ENCODE peak calls at places on chromosomes 4 and X, in six cellular contexts. One of them, this sample, is unnamed.

GRCh38 chrX:47623540-47624027 is 3.9 kb upstream of the SYN1 start:
- DNase-seq in foreskin fibroblast: peak; percentile 62
- DNase-seq in mesendoderm: peak; percentile 91
- DNase-seq in ovary: peak; percentile 41
- DNase-seq in adrenal gland: peak; percentile 65
- DNase-seq in osteoblast: peak; percentile 95
- DNase-seq in this sample: peak; percentile 82

GRCh38 chrX:66728818-66729271 is 90.0 kb upstream of the EDA2R start:
- DNase-seq in osteoblast: peak; percentile 56
- DNase-seq in adrenal gland: peak; percentile 56
- DNase-seq in foreskin fibroblast: peak; percentile 65
- DNase-seq in ovary: peak; percentile 43
- DNase-seq in mesendoderm: peak; percentile 76
- DNase-seq in this sample: peak; percentile 76

GRCh38 chr4:144589512-144589911 is 56.4 kb upstream of the HHIP start:
- DNase-seq in adrenal gland: no peak
- DNase-seq in ovary: no peak
- DNase-seq in foreskin fibroblast: no peak
- DNase-seq in mesendoderm: no peak
- DNase-seq in osteoblast: no peak
- DNase-seq in this sample: no peak

GRCh38 chrX:31836479-31836878 is 764.6 kb upstream of the FTHL17 start:
- DNase-seq in ovary: no peak
- DNase-seq in mesendoderm: no peak
- DNase-seq in adrenal gland: no peak
- DNase-seq in foreskin fibroblast: no peak
- DNase-seq in osteoblast: no peak
- DNase-seq in this sample: no peak

GRCh38 chr4:139825523-139826014 is 159.9 kb downstream of the MGST2 start:
- DNase-seq in mesendoderm: peak; percentile 25
- DNase-seq in osteoblast: no peak
- DNase-seq in adrenal gland: no peak
- DNase-seq in ovary: no peak
- DNase-seq in foreskin fibroblast: no peak
- DNase-seq in this sample: no peak

GRCh38 chr4:4862665-4863482 is 3.4 kb downstream of the MSX1 start:
- DNase-seq in foreskin fibroblast: no peak
- DNase-seq in adrenal gland: no peak
- DNase-seq in ovary: no peak
- DNase-seq in mesendoderm: peak; percentile 58
- DNase-seq in osteoblast: no peak
- DNase-seq in this sample: no peak

GRCh38 chr4:102783006-102783405 is 22.2 kb upstream of the MANBA start:
- DNase-seq in osteoblast: no peak
- DNase-seq in ovary: no peak
- DNase-seq in foreskin fibroblast: no peak
- DNase-seq in mesendoderm: no peak
- DNase-seq in adrenal gland: no peak
- DNase-seq in this sample: no peak

GRCh38 chrX:7372843-7373525 is 225.0 kb upstream of the PUDP start:
- DNase-seq in ovary: no peak
- DNase-seq in osteoblast: peak; percentile 50
- DNase-seq in mesendoderm: no peak
- DNase-seq in adrenal gland: no peak
- DNase-seq in foreskin fibroblast: peak; percentile 60
- DNase-seq in this sample: peak; percentile 16

GRCh38 chr4:88583643-88584470 is 8.4 kb upstream of the HERC3 start:
- DNase-seq in ovary: no peak
- DNase-seq in osteoblast: no peak
- DNase-seq in foreskin fibroblast: no peak
- DNase-seq in mesendoderm: no peak
- DNase-seq in adrenal gland: no peak
- DNase-seq in this sample: no peak

GRCh38 chr4:143356493-143356892 is 19.8 kb downstream of the GAB1 start:
- DNase-seq in adrenal gland: no peak
- DNase-seq in ovary: no peak
- DNase-seq in mesendoderm: no peak
- DNase-seq in foreskin fibroblast: no peak
- DNase-seq in osteoblast: no peak
- DNase-seq in this sample: no peak

GRCh38 chr4:73593631-73594241 is 26.5 kb downstream of the RASSF6 start:
- DNase-seq in mesendoderm: peak; percentile 29
- DNase-seq in osteoblast: no peak
- DNase-seq in ovary: no peak
- DNase-seq in adrenal gland: no peak
- DNase-seq in foreskin fibroblast: peak; percentile 22
- DNase-seq in this sample: peak; percentile 70

GRCh38 chr4:56821394-56822263 is at the start of gene SPINK2:
- DNase-seq in mesendoderm: peak; percentile 88
- DNase-seq in adrenal gland: no peak
- DNase-seq in osteoblast: peak; percentile 11
- DNase-seq in foreskin fibroblast: no peak
- DNase-seq in ovary: no peak
- DNase-seq in this sample: no peak

GRCh38 chr4:102687373-102687981 is 73.3 kb downstream of the MANBA start:
- DNase-seq in ovary: no peak
- DNase-seq in adrenal gland: no peak
- DNase-seq in osteoblast: no peak
- DNase-seq in foreskin fibroblast: no peak
- DNase-seq in mesendoderm: no peak
- DNase-seq in this sample: peak; percentile 31

GRCh38 chr4:88255111-88255510 is 29.2 kb downstream of the PPM1K start:
- DNase-seq in ovary: no peak
- DNase-seq in osteoblast: no peak
- DNase-seq in foreskin fibroblast: no peak
- DNase-seq in mesendoderm: no peak
- DNase-seq in adrenal gland: no peak
- DNase-seq in this sample: no peak

GRCh38 chr4:48780867-48781219 is 764 bp upstream of the FRYL start:
- DNase-seq in adrenal gland: peak; percentile 55
- DNase-seq in foreskin fibroblast: peak; percentile 31
- DNase-seq in osteoblast: no peak
- DNase-seq in mesendoderm: no peak
- DNase-seq in ovary: peak; percentile 39
- DNase-seq in this sample: peak; percentile 56

GRCh38 chrX:39721570-39722279 is 376.0 kb downstream of the BCOR start:
- DNase-seq in osteoblast: peak; percentile 93
- DNase-seq in mesendoderm: no peak
- DNase-seq in foreskin fibroblast: no peak
- DNase-seq in adrenal gland: no peak
- DNase-seq in ovary: no peak
- DNase-seq in this sample: peak; percentile 76

GRCh38 chrX:19814240-19814639 is 73.2 kb downstream of the SH3KBP1 start:
- DNase-seq in mesendoderm: peak; percentile 75
- DNase-seq in osteoblast: no peak
- DNase-seq in foreskin fibroblast: no peak
- DNase-seq in ovary: no peak
- DNase-seq in adrenal gland: no peak
- DNase-seq in this sample: no peak

GRCh38 chr4:6960154-6960553 is 50.5 kb downstream of the TBC1D14 start:
- DNase-seq in mesendoderm: no peak
- DNase-seq in ovary: no peak
- DNase-seq in adrenal gland: no peak
- DNase-seq in osteoblast: no peak
- DNase-seq in foreskin fibroblast: no peak
- DNase-seq in this sample: no peak

GRCh38 chr4:140065393-140065792 is 88.6 kb downstream of the MAML3 start:
- DNase-seq in osteoblast: no peak
- DNase-seq in foreskin fibroblast: no peak
- DNase-seq in mesendoderm: no peak
- DNase-seq in ovary: no peak
- DNase-seq in adrenal gland: no peak
- DNase-seq in this sample: no peak

DNA sequence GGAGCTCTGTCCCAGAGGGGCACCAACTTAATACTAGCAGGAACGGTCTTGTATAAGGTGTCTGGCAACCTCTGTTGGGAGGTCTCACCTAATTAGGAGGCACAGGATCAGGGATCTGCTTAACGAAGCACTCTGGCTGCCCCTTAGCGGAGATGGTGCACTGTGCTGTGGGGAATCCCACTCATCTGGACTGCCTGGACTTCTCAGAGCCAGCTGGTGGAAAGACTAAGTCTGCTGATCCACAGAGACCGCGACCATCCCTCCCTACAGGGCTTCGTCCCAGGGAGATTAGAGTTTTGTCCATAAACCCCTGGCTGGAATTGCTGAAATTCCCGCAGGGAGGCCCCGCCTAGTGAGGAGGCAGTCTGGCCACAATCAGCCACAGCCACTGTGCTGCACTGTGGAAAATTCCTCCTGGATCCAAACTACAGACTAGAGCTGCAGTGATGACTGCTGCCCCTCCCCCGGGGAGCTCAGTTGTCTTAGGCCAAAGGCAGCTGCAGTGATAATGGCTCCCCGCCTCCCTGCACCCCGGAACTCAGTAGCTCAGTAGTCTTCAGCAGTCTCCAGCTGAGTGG is 22.0 kb upstream of the ZCCHC4 start:
- DNase-seq in adrenal gland: no peak
- DNase-seq in mesendoderm: peak; percentile 65
- DNase-seq in ovary: no peak
- DNase-seq in foreskin fibroblast: no peak
- DNase-seq in osteoblast: no peak
- DNase-seq in this sample: no peak
- H3K4me3 ChIP-seq in adrenal gland: no peak overlapping the region
- H3K4me3 ChIP-seq in mesendoderm: no peak overlapping the region
- H3K4me3 ChIP-seq in ovary: no peak overlapping the region
- H3K4me3 ChIP-seq in foreskin fibroblast: no peak overlapping the region
- H3K4me3 ChIP-seq in osteoblast: no peak overlapping the region
- H3K4me3 ChIP-seq in this sample: no peak overlapping the region

GRCh38 chr4:78058591-78059523 is 1.7 kb downstream of the FRAS1 start:
- DNase-seq in mesendoderm: peak; percentile 91
- DNase-seq in adrenal gland: peak; percentile 34
- DNase-seq in foreskin fibroblast: peak; percentile 33
- DNase-seq in osteoblast: peak; percentile 81
- DNase-seq in ovary: peak; percentile 19
- DNase-seq in this sample: peak; percentile 23

GRCh38 chr4:78056265-78057129 is 626 bp upstream of the FRAS1 start:
- DNase-seq in ovary: peak; percentile 65
- DNase-seq in mesendoderm: peak; percentile 97
- DNase-seq in foreskin fibroblast: peak; percentile 79
- DNase-seq in adrenal gland: peak; percentile 55
- DNase-seq in osteoblast: peak; percentile 83
- DNase-seq in this sample: peak; percentile 71

GRCh38 chr4:78057135-78057599 is at the start of gene FRAS1:
- DNase-seq in mesendoderm: peak; percentile 78
- DNase-seq in adrenal gland: no peak
- DNase-seq in osteoblast: peak; percentile 79
- DNase-seq in foreskin fibroblast: no peak
- DNase-seq in ovary: no peak
- DNase-seq in this sample: peak; percentile 24

GRCh38 chr4:78059524-78059889 is 2.4 kb downstream of the FRAS1 start:
- DNase-seq in foreskin fibroblast: peak; percentile 50
- DNase-seq in osteoblast: peak; percentile 84
- DNase-seq in mesendoderm: peak; percentile 96
- DNase-seq in adrenal gland: peak; percentile 24
- DNase-seq in ovary: no peak
- DNase-seq in this sample: peak; percentile 84

GRCh38 chr4:78057600-78058560 is 757 bp downstream of the FRAS1 start:
- DNase-seq in mesendoderm: peak; percentile 71
- DNase-seq in osteoblast: peak; percentile 86
- DNase-seq in adrenal gland: peak; percentile 34
- DNase-seq in ovary: peak; percentile 33
- DNase-seq in foreskin fibroblast: peak; percentile 41
- DNase-seq in this sample: peak; percentile 40
- H3K4me3 ChIP-seq in mesendoderm: peak overlapping the region; percentile 84
- H3K4me3 ChIP-seq in osteoblast: peak overlapping the region; percentile 71
- H3K4me3 ChIP-seq in adrenal gland: no peak overlapping the region
- H3K4me3 ChIP-seq in ovary: peak overlapping the region; percentile 42
- H3K4me3 ChIP-seq in foreskin fibroblast: peak overlapping the region; percentile 74
- H3K4me3 ChIP-seq in this sample: peak overlapping the region; percentile 72

DNA sequence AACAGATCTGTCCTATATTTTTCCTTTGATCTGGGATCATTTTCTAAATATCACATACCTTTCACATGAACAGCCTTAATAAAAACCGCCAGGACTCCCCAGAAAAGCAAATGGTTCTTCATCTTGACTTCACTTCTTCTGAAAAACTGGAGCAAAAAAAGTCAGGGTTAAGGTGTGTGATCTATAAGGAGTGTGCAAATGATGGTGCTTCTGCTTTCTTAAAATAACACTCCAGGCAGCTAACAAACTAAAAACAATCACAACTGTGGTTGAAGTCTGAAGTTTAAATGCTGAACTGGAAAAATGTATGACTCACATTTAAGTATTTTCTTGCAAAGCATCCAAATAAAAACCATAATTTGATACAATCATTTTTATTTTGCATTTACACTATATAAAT is at the start of gene JCHAIN:
- DNase-seq in ovary: no peak
- DNase-seq in adrenal gland: no peak
- DNase-seq in mesendoderm: no peak
- DNase-seq in osteoblast: no peak
- DNase-seq in foreskin fibroblast: no peak
- DNase-seq in this sample: peak; percentile 22
- H3K4me3 ChIP-seq in ovary: no peak within 1 kb of the TSS
- H3K4me3 ChIP-seq in adrenal gland: no peak within 1 kb of the TSS
- H3K4me3 ChIP-seq in mesendoderm: no peak within 1 kb of the TSS
- H3K4me3 ChIP-seq in osteoblast: no peak within 1 kb of the TSS
- H3K4me3 ChIP-seq in foreskin fibroblast: no peak within 1 kb of the TSS
- H3K4me3 ChIP-seq in this sample: no peak within 1 kb of the TSS

GRCh38 chrX:131068945-131069719 is 11.0 kb downstream of the ARHGAP36 start:
- DNase-seq in osteoblast: peak; percentile 88
- DNase-seq in ovary: no peak
- DNase-seq in foreskin fibroblast: no peak
- DNase-seq in mesendoderm: peak; percentile 86
- DNase-seq in adrenal gland: no peak
- DNase-seq in this sample: peak; percentile 3
- H3K4me3 ChIP-seq in osteoblast: no peak overlapping the region
- H3K4me3 ChIP-seq in ovary: no peak overlapping the region
- H3K4me3 ChIP-seq in foreskin fibroblast: no peak overlapping the region
- H3K4me3 ChIP-seq in mesendoderm: no peak overlapping the region
- H3K4me3 ChIP-seq in adrenal gland: no peak overlapping the region
- H3K4me3 ChIP-seq in this sample: no peak overlapping the region

DNA sequence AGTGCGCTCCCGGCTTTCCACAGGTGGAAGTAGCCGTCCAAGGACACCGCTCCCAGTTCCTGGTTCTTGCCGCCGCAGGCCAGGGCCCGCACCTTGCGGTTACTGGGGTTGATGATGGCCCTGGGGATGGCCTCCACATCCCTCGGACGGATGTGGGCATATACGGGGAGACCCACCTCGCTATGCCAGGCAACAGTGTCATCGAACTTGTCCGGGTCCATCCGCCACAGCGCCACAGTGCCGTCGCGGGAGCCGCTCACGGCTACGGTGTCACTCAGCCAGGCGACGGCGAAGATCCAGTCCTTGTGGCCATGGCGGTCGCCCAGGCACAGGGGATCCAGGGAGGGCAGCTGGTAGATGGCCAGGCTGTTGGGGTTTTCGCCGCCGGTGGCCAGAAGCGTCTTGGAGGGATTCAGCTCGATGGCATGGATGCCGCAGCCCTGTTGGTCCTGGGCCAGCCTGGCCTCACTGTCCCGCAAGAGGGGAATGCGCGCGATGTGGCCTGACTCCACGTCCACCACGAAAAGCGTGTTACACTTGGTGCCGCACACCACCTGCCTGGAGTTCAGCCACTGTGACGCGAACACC is 795 bp downstream of the DCAF12L1 start:
- DNase-seq in foreskin fibroblast: no peak
- DNase-seq in mesendoderm: no peak
- DNase-seq in adrenal gland: no peak
- DNase-seq in ovary: no peak
- DNase-seq in osteoblast: no peak
- DNase-seq in this sample: no peak
- H3K4me3 ChIP-seq in foreskin fibroblast: no peak overlapping the region
- H3K4me3 ChIP-seq in mesendoderm: no peak overlapping the region
- H3K4me3 ChIP-seq in adrenal gland: no peak overlapping the region
- H3K4me3 ChIP-seq in ovary: no peak overlapping the region
- H3K4me3 ChIP-seq in osteoblast: no peak overlapping the region
- H3K4me3 ChIP-seq in this sample: no peak overlapping the region

GRCh38 chrX:11666180-11666579 is 460 bp upstream of the ARHGAP6 start:
- DNase-seq in ovary: peak; percentile 17
- DNase-seq in foreskin fibroblast: no peak
- DNase-seq in adrenal gland: no peak
- DNase-seq in osteoblast: peak; percentile 73
- DNase-seq in mesendoderm: peak; percentile 53
- DNase-seq in this sample: no peak
- H3K4me3 ChIP-seq in ovary: peak overlapping the region; percentile 43
- H3K4me3 ChIP-seq in foreskin fibroblast: peak overlapping the region; percentile 48
- H3K4me3 ChIP-seq in adrenal gland: no peak overlapping the region
- H3K4me3 ChIP-seq in osteoblast: peak overlapping the region; percentile 22
- H3K4me3 ChIP-seq in mesendoderm: no peak overlapping the region
- H3K4me3 ChIP-seq in this sample: peak overlapping the region; percentile 56

This sample was measured in fibroblast of pulmonary artery.